ENCODE peak calls at places on chromosomes 5 and 9, in seven cellular contexts. O is NCI-H1105, C is AG04450, W is hippocampal formation, E is suprapubic skin, B is NCI-H1694 treated with DMSO at 0.1 percent for 48 hours, I is NCI-H2171. L is an unnamed sample.

GRCh38 chr9:130731355-130731754 is 37.8 kb downstream of the EXOSC2 start:
- DNase-seq in C (no peak), W (no peak), E (no peak), O (peak), B (no peak), I (peak), L (no peak)

GRCh38 chr9:123322771-123323481 is 33.1 kb upstream of the CRB2 start:
- DNase-seq in E (no peak), B (no peak), O (no peak), I (no peak), W (no peak), C (no peak), L (no peak)

GRCh38 chr9:70003786-70004185 is 39.9 kb upstream of the MAMDC2 start:
- DNase-seq in C (no peak), I (no peak), B (no peak), W (no peak), O (no peak), E (no peak), L (no peak)

GRCh38 chr9:122144836-122145235 is 14.7 kb downstream of the NDUFA8 start:
- DNase-seq in E (no peak), C (no peak), W (no peak), O (no peak), B (no peak), I (no peak), L (no peak)

GRCh38 chr5:32646570-32646969 is 61.2 kb downstream of the SUB1 start:
- DNase-seq in B (no peak), I (no peak), W (no peak), C (no peak), O (no peak), E (no peak), L (no peak)

GRCh38 chr9:106481003-106481614 is 381.9 kb upstream of the ZNF462 start:
- DNase-seq in I (no peak), B (no peak), O (no peak), W (no peak), C (no peak), E (no peak), L (no peak)

GRCh38 chr9:6931913-6932312 is 174.1 kb downstream of the KDM4C start:
- DNase-seq in B (no peak), I (no peak), W (no peak), E (no peak), O (no peak), C (no peak), L (no peak)

GRCh38 chr9:34493972-34494535 is 28.7 kb downstream of the ENHO start:
- DNase-seq in E (no peak), C (no peak), B (no peak), W (no peak), O (no peak), I (no peak), L (no peak)

GRCh38 chr5:127313847-127314473 is 23.4 kb downstream of the MEGF10 start:
- DNase-seq in I (no peak), W (peak), C (peak), B (no peak), O (no peak), E (no peak), L (no peak)

GRCh38 chr9:110125207-110125751 is 82.7 kb downstream of the C9orf152 start:
- DNase-seq in C (peak), O (no peak), W (no peak), B (no peak), I (no peak), E (peak), L (no peak)

GRCh38 chr5:23157169-23157568 is 304.0 kb upstream of the CDH12 start:
- DNase-seq in I (no peak), B (no peak), O (no peak), E (no peak), C (no peak), W (no peak), L (no peak)

GRCh38 chr5:53256746-53257145 is 147.2 kb upstream of the MOCS2 start:
- DNase-seq in I (no peak), O (no peak), B (no peak), E (no peak), W (no peak), C (peak), L (no peak)

GRCh38 chr9:88818495-88819201 is 172.6 kb upstream of the S1PR3 start:
- DNase-seq in W (no peak), O (no peak), I (peak), B (no peak), C (no peak), E (no peak), L (no peak)

GRCh38 chr5:73215525-73215890 is 42.5 kb downstream of the TMEM174 start:
- DNase-seq in I (no peak), W (no peak), E (no peak), O (no peak), C (no peak), B (no peak), L (no peak)

GRCh38 chr5:160269017-160269416 is 39.7 kb downstream of the FABP6 start:
- DNase-seq in O (no peak), C (peak), W (peak), E (peak), I (no peak), B (no peak), L (no peak)

GRCh38 chr9:118669986-118670385 is 699.2 kb downstream of the BRINP1 start:
- DNase-seq in I (no peak), W (no peak), C (no peak), O (no peak), E (no peak), B (no peak), L (no peak)